ENCODE peak calls at places on chromosomes 2 and 18, in four cellular contexts. One of them, this sample, is unnamed.

GRCh38 chr2:104658149-104658839 is 195.6 kb upstream of the POU3F3 start:
- DNase-seq in GM23338: peak
- DNase-seq in fibroblast of lung: no peak
- DNase-seq in astrocyte: peak
- DNase-seq in this sample: peak

GRCh38 chr2:232831496-232831895 is 38.6 kb upstream of the SNORC start:
- DNase-seq in GM23338: no peak
- DNase-seq in fibroblast of lung: no peak
- DNase-seq in astrocyte: no peak
- DNase-seq in this sample: no peak

GRCh38 chr18:59616501-59616900 is 80.7 kb downstream of the CCBE1 start:
- DNase-seq in GM23338: no peak
- DNase-seq in fibroblast of lung: no peak
- DNase-seq in astrocyte: peak
- DNase-seq in this sample: no peak

GRCh38 chr2:165627463-165627862 is 158.0 kb downstream of the CSRNP3 start:
- DNase-seq in GM23338: no peak
- DNase-seq in fibroblast of lung: peak
- DNase-seq in astrocyte: peak
- DNase-seq in this sample: peak

GRCh38 chr2:233810385-233810784 is 32.3 kb downstream of the MROH2A start:
- DNase-seq in GM23338: no peak
- DNase-seq in fibroblast of lung: no peak
- DNase-seq in astrocyte: no peak
- DNase-seq in this sample: no peak

GRCh38 chr2:169670937-169671336 is 23.3 kb downstream of the CFAP210 start:
- DNase-seq in GM23338: no peak
- DNase-seq in fibroblast of lung: no peak
- DNase-seq in astrocyte: no peak
- DNase-seq in this sample: no peak

GRCh38 chr18:43271593-43272432 is 5.5 kb downstream of the SYT4 start:
- DNase-seq in GM23338: peak
- DNase-seq in fibroblast of lung: peak
- DNase-seq in astrocyte: peak
- DNase-seq in this sample: no peak

GRCh38 chr2:85457877-85458316 is 39.4 kb downstream of the SH2D6 start:
- DNase-seq in GM23338: no peak
- DNase-seq in fibroblast of lung: no peak
- DNase-seq in astrocyte: peak
- DNase-seq in this sample: no peak

GRCh38 chr18:61085751-61086150 is 247.5 kb upstream of the CDH20 start:
- DNase-seq in GM23338: no peak
- DNase-seq in fibroblast of lung: no peak
- DNase-seq in astrocyte: no peak
- DNase-seq in this sample: no peak

GRCh38 chr2:23585218-23585945 is 200.4 kb downstream of the KLHL29 start:
- DNase-seq in GM23338: no peak
- DNase-seq in fibroblast of lung: no peak
- DNase-seq in astrocyte: no peak
- DNase-seq in this sample: peak

GRCh38 chr2:150080115-150080514 is 407.4 kb downstream of the RND3 start:
- DNase-seq in GM23338: no peak
- DNase-seq in fibroblast of lung: peak
- DNase-seq in astrocyte: peak
- DNase-seq in this sample: no peak

GRCh38 chr2:74099271-74099670 is 48.4 kb downstream of the BOLA3 start:
- DNase-seq in GM23338: no peak
- DNase-seq in fibroblast of lung: no peak
- DNase-seq in astrocyte: no peak
- DNase-seq in this sample: peak

GRCh38 chr2:128422571-128422970 is 103.9 kb upstream of the HS6ST1 start:
- DNase-seq in GM23338: no peak
- DNase-seq in fibroblast of lung: peak
- DNase-seq in astrocyte: peak
- DNase-seq in this sample: peak

GRCh38 chr2:53670351-53670750 is 97.3 kb upstream of the CHAC2 start:
- DNase-seq in GM23338: no peak
- DNase-seq in fibroblast of lung: peak
- DNase-seq in astrocyte: no peak
- DNase-seq in this sample: no peak

GRCh38 chr2:179860255-179861026 is 971 bp downstream of the ZNF385B start:
- DNase-seq in GM23338: peak
- DNase-seq in fibroblast of lung: no peak
- DNase-seq in astrocyte: no peak
- DNase-seq in this sample: peak

GRCh38 chr2:179861027-179861776 is at the start of gene ZNF385B:
- DNase-seq in GM23338: peak
- DNase-seq in fibroblast of lung: peak
- DNase-seq in astrocyte: peak
- DNase-seq in this sample: peak

GRCh38 chr2:179861777-179862117 is 335 bp upstream of the ZNF385B start:
- DNase-seq in GM23338: peak
- DNase-seq in fibroblast of lung: peak
- DNase-seq in astrocyte: peak
- DNase-seq in this sample: peak

GRCh38 chr2:179857236-179857635 is 4.2 kb downstream of the ZNF385B start:
- DNase-seq in GM23338: no peak
- DNase-seq in fibroblast of lung: no peak
- DNase-seq in astrocyte: no peak
- DNase-seq in this sample: peak

GRCh38 chr2:179859523-179859922 is 1.9 kb downstream of the ZNF385B start:
- DNase-seq in GM23338: no peak
- DNase-seq in fibroblast of lung: no peak
- DNase-seq in astrocyte: no peak
- DNase-seq in this sample: no peak
- H3K4me3 ChIP-seq in GM23338: peak
- H3K4me3 ChIP-seq in fibroblast of lung: no peak
- H3K4me3 ChIP-seq in astrocyte: no peak
- H3K4me3 ChIP-seq in this sample: no peak

DNA sequence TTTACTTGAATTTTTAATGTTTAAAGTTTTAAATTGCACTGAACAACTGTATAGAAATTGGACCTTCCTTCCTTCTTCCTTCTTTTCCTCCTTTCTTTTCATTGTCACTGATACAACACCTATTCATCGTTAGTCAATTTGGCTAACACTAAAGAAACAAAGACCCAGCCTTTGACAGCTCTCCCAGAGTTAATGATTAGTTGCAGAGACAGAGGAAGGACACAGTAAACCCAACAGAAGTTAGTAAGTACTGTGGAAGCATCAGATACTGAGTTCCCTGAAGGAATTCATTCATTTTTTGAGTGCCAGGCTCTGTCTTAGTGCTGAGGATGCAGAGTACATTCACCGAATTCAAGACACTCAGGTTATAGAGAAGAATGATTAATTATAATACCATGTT is 77.9 kb upstream of the RAB27B start:
- DNase-seq in GM23338: no peak
- DNase-seq in fibroblast of lung: no peak
- DNase-seq in astrocyte: no peak
- DNase-seq in this sample: no peak
- H2AFZ ChIP-seq in GM23338: no peak
- H2AFZ ChIP-seq in fibroblast of lung: no peak
- H2AFZ ChIP-seq in astrocyte: no peak
- H2AFZ ChIP-seq in this sample: no peak

GRCh38 chr2:90207454-90208058 is 1516.1 kb downstream of the RPIA start:
- DNase-seq in GM23338: peak
- DNase-seq in fibroblast of lung: no peak
- DNase-seq in astrocyte: no peak
- DNase-seq in this sample: peak
- TF ChIP-seq CTCF in GM23338: peak
- TF ChIP-seq CTCF in fibroblast of lung: no peak
- TF ChIP-seq CTCF in astrocyte: no peak
- TF ChIP-seq CTCF in this sample: peak

GRCh38 chr2:79124907-79125720 is 4.8 kb downstream of the REG1A start:
- DNase-seq in GM23338: no peak
- DNase-seq in fibroblast of lung: no peak
- DNase-seq in astrocyte: no peak
- DNase-seq in this sample: no peak

GRCh38 chr2:79120194-79120713 is at the start of gene REG1A:
- DNase-seq in GM23338: no peak
- DNase-seq in fibroblast of lung: no peak
- DNase-seq in astrocyte: no peak
- DNase-seq in this sample: no peak

GRCh38 chr2:79125721-79125985 is 5.4 kb downstream of the REG1A start:
- DNase-seq in GM23338: no peak
- DNase-seq in fibroblast of lung: no peak
- DNase-seq in astrocyte: no peak
- DNase-seq in this sample: no peak

GRCh38 chr2:79116997-79117928 is 3.0 kb upstream of the REG1A start:
- DNase-seq in GM23338: no peak
- DNase-seq in fibroblast of lung: no peak
- DNase-seq in astrocyte: no peak
- DNase-seq in this sample: no peak

GRCh38 chr2:79122676-79123075 is 2.4 kb downstream of the REG1A start:
- DNase-seq in GM23338: no peak
- DNase-seq in fibroblast of lung: no peak
- DNase-seq in astrocyte: no peak
- DNase-seq in this sample: no peak
- H3K4me3 ChIP-seq in GM23338: no peak
- H3K4me3 ChIP-seq in fibroblast of lung: no peak
- H3K4me3 ChIP-seq in astrocyte: no peak
- H3K4me3 ChIP-seq in this sample: no peak

DNA sequence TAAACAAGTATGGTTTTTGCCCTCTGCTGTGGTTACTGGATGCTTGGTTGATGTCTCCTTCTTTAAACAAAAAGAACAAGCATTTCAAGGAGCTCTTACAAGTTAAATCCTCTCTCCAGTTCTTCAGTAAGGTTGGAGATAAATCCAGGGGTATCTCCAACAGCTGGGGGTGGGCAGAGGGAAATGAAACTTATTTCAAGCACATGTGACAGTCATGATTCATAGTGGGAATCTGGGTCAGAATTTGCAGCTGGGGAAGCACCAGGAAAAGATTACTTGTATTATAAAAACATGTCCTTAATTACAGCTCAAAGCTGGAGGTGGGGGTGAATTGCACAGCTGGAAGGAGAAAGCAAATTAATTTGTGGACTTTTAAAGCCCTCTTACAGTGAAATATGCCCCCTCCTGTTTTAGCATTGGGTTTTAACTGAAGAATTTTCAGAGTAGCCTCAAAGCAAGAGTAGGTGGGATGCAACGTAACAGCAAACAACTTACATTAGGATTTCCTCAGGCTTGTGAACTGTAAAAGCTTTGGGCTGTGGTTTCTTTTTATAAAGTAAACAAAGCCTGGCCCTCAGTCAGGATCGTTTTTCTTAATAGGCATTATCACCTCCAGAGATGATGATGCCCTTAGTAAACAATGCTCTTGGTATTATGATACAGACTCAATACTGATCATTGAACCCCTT is 596.4 kb downstream of the NYAP2 start:
- DNase-seq in GM23338: no peak
- DNase-seq in fibroblast of lung: peak
- DNase-seq in astrocyte: peak
- DNase-seq in this sample: no peak
- H2AFZ ChIP-seq in GM23338: no peak
- H2AFZ ChIP-seq in fibroblast of lung: no peak
- H2AFZ ChIP-seq in astrocyte: no peak
- H2AFZ ChIP-seq in this sample: peak

DNA sequence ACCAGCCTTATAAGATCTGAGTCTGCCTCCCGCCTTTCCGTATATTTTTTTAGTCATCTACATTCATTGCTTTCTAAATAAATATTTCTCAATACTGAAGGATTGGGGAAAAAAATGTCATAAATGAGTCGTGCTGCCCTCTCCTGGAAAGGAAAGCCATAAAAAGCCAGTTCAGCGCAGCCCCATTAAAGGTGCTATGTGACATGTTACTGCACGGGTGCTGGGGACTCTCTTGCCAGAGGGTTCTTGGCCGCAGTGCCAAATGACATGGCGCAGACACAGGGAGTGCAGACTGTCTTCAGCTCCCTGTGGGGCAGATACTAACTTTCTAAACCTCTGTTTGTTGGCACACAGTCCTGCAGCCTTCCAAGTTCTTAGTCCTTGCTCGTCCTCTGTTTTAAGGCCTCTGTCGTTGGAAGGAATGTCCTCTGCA is 53.7 kb upstream of the MAP3K20 start:
- DNase-seq in GM23338: peak
- DNase-seq in fibroblast of lung: peak
- DNase-seq in astrocyte: no peak
- DNase-seq in this sample: peak
- TF ChIP-seq CTCF in GM23338: peak
- TF ChIP-seq CTCF in fibroblast of lung: peak
- TF ChIP-seq CTCF in astrocyte: peak
- TF ChIP-seq CTCF in this sample: peak

GRCh38 chr18:47817017-47817911 is 113.2 kb downstream of the SMAD2 start:
- DNase-seq in GM23338: no peak
- DNase-seq in fibroblast of lung: peak
- DNase-seq in astrocyte: no peak
- DNase-seq in this sample: peak
- H3K4me3 ChIP-seq in GM23338: peak
- H3K4me3 ChIP-seq in fibroblast of lung: peak
- H3K4me3 ChIP-seq in astrocyte: no peak
- H3K4me3 ChIP-seq in this sample: peak

GRCh38 chr18:13382683-13382989 is 164.1 kb downstream of the LDLRAD4 start:
- DNase-seq in GM23338: no peak
- DNase-seq in fibroblast of lung: no peak
- DNase-seq in astrocyte: no peak
- DNase-seq in this sample: peak
- H2AFZ ChIP-seq in GM23338: no peak
- H2AFZ ChIP-seq in fibroblast of lung: peak
- H2AFZ ChIP-seq in astrocyte: peak
- H2AFZ ChIP-seq in this sample: peak

DNA sequence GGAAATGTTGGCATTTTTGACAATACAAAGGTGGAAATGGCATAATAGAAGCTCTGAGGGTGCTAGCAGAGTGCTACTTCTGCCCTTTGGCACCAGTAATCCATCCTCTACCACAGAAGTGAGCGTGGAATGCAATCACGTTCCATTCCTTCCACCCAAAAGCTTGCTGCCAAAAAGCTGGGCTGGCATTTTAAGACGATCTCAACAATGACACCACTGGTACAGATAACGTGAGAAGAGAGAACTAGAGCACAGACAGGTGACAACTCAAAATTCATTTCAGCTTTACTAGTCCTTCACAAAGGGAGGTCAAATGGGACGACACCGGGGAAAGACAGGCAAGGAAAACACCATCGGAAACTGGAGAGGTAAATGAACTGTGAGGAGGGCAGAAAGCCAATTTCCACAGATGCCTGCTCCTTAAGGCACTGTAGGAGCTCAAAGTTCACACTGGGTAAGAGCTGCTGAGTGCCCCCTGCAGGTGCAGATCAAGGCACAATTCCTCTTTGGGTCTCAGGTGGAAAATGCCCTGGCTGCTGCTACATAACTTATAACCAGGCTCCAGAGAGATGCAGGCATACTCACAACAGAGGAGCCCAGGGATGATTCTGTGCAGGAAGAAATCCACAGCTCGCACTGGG is 50.7 kb upstream of the RNU4ATAC start:
- DNase-seq in GM23338: peak
- DNase-seq in fibroblast of lung: peak
- DNase-seq in astrocyte: peak
- DNase-seq in this sample: peak
- TF ChIP-seq CTCF in GM23338: peak
- TF ChIP-seq CTCF in fibroblast of lung: no peak
- TF ChIP-seq CTCF in astrocyte: peak
- TF ChIP-seq CTCF in this sample: no peak